ENCODE peak calls at places on chromosomes 4 and X, in four cellular contexts. S, E, B and M are unnamed samples.

GRCh38 chr4:159051245-159052071 is 51.4 kb upstream of the RAPGEF2 start:
- DNase-seq in B (no peak), S (no peak), E (no peak), M (peak)

GRCh38 chr4:145482209-145483021 is 762 bp downstream of the SMAD1 start:
- DNase-seq in B (peak), S (peak), E (peak), M (peak)

GRCh38 chr4:155964016-155964891 is 10.6 kb upstream of the CTSO start:
- DNase-seq in E (no peak), B (no peak), S (peak), M (no peak)

GRCh38 chr4:139454111-139454600 is at the start of gene RAB33B:
- DNase-seq in S (peak), E (no peak), B (no peak), M (no peak)

GRCh38 chrX:24166078-24166477 is 16.5 kb downstream of the ZFX start:
- DNase-seq in S (no peak), E (no peak), B (no peak), M (no peak)

GRCh38 chr4:20252656-20253271 is 1.1 kb downstream of the SLIT2 start:
- DNase-seq in B (no peak), E (peak), S (peak), M (peak)

GRCh38 chr4:138413273-138413672 is 171.1 kb upstream of the SLC7A11 start:
- DNase-seq in B (no peak), S (no peak), E (no peak), M (no peak)

GRCh38 chr4:152968806-152969394 is 32.8 kb downstream of the FHDC1 start:
- DNase-seq in E (no peak), B (no peak), S (no peak), M (no peak)

GRCh38 chr4:20422398-20422797 is 170.7 kb downstream of the SLIT2 start:
- DNase-seq in B (peak), E (peak), S (no peak), M (no peak)

GRCh38 chrX:98422530-98422929 is 1538.8 kb downstream of the RPA4 start:
- DNase-seq in E (no peak), B (no peak), S (no peak), M (no peak)

GRCh38 chrX:131944936-131945902 is 77.9 kb upstream of the STK26 start:
- DNase-seq in S (no peak), E (no peak), B (no peak), M (no peak)

GRCh38 chr4:175745340-175745739 is 66.7 kb downstream of the GPM6A start:
- DNase-seq in B (no peak), S (no peak), E (no peak), M (no peak)

GRCh38 chr4:67700119-67700873 is 659 bp downstream of the UBA6 start:
- DNase-seq in B (no peak), S (no peak), E (no peak), M (peak)